ENCODE peak calls at places on chromosomes 3 and 15, in eight cellular contexts. R, Q, Y, E, F, A, D and I are unnamed samples.

GRCh38 chr3:106628407-106628806 is 748.8 kb upstream of the CCDC54 start:
- DNase-seq in R (peak), Q (peak), Y (no peak), E (no peak), F (peak), A (no peak), D (no peak), I (peak)

GRCh38 chr3:39410893-39411292 is 4.4 kb downstream of the RPSA start:
- DNase-seq in R (no peak), Q (no peak), Y (no peak), E (no peak), F (no peak), A (no peak), D (no peak), I (no peak)

GRCh38 chr3:79383402-79384012 is 384.3 kb downstream of the ROBO1 start:
- DNase-seq in R (no peak), Q (peak), Y (no peak), E (no peak), F (peak), A (no peak), D (peak), I (peak)

GRCh38 chr15:77607894-77608261 is 24.8 kb downstream of the LINGO1 start:
- DNase-seq in R (no peak), Q (no peak), Y (no peak), E (no peak), F (no peak), A (no peak), D (no peak), I (no peak)

GRCh38 chr3:184240384-184241140 is 8.2 kb downstream of the ALG3 start:
- DNase-seq in R (peak), Q (peak), Y (peak), E (peak), F (peak), A (no peak), D (peak), I (no peak)

GRCh38 chr15:28456476-28457395 is 76.0 kb downstream of the GOLGA8G start:
- DNase-seq in R (no peak), Q (peak), Y (peak), E (no peak), F (no peak), A (no peak), D (peak), I (no peak)

GRCh38 chr3:107523361-107524213 is 825 bp downstream of the BBX start:
- DNase-seq in R (peak), Q (peak), Y (peak), E (peak), F (peak), A (peak), D (peak), I (peak)

GRCh38 chr3:123341871-123342630 is 106.8 kb downstream of the ADCY5 start:
- DNase-seq in R (no peak), Q (no peak), Y (peak), E (no peak), F (no peak), A (no peak), D (no peak), I (no peak)

GRCh38 chr3:127440384-127440783 is 150.1 kb downstream of the TPRA1 start:
- DNase-seq in R (no peak), Q (no peak), Y (peak), E (no peak), F (no peak), A (peak), D (no peak), I (no peak)

GRCh38 chr3:121431717-121432517 is 113.9 kb downstream of the POLQ start:
- DNase-seq in R (peak), Q (peak), Y (no peak), E (no peak), F (peak), A (no peak), D (no peak), I (peak)

GRCh38 chr15:61879219-61879618 is 181.0 kb downstream of the VPS13C start:
- DNase-seq in R (no peak), Q (no peak), Y (peak), E (no peak), F (peak), A (no peak), D (no peak), I (no peak)

GRCh38 chr3:21216598-21216997 is 534.4 kb downstream of the ZNF385D start:
- DNase-seq in R (no peak), Q (no peak), Y (no peak), E (no peak), F (no peak), A (no peak), D (peak), I (peak)

GRCh38 chr15:66132251-66132816 is 121.2 kb downstream of the MEGF11 start:
- DNase-seq in R (no peak), Q (no peak), Y (no peak), E (no peak), F (no peak), A (no peak), D (no peak), I (no peak)

GRCh38 chr3:187025254-187025655 is 94.9 kb downstream of the ST6GAL1 start:
- DNase-seq in R (peak), Q (no peak), Y (no peak), E (no peak), F (no peak), A (no peak), D (no peak), I (no peak)
- H3K27ac ChIP-seq in R (peak), Q (no peak), Y (no peak), E (peak), F (no peak), A (no peak), D (no peak), I (no peak)

GRCh38 chr3:197856199-197856816 is 65.3 kb downstream of the LRCH3 start:
- DNase-seq in R (no peak), Q (no peak), Y (no peak), E (no peak), F (no peak), A (no peak), D (no peak), I (no peak)
- H3K27ac ChIP-seq in R (no peak), Q (no peak), Y (no peak), E (no peak), F (no peak), A (no peak), D (peak), I (no peak)

DNA sequence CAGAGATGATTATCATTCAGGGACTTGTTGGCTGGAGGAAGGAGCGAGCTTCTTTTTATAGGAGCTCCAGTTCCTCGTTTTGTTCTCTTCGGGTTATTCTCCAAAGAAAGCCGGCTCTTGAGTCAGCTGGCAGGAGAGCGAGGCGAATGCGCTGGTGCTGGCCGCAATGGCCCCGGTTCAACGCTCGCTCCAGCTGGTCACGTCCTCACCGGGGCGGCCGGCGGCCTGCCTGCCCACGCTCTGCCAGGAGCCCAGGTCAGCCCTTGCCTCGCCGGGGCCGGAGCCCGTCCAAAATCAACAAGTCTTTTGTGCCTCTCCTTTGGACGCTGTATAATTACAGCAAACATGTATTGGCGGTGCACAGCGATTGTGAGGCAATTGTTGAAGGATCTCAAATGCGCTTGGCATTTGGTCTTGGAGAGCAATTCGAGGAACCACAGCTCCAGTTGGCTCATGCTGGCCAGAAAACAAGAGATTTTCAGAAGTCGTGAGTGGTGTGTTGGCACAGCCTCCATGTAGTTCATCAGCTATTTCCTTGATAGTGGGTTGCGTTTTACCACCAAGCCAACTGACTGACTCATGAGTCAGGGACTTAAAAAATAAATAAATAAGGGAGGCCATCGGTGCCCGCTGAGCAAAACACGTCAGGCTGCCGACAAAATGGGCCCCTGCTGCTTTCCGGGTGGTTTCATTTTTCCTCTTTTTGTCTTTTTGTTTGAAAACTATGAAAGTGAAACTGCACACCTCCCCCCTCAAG is 288.5 kb downstream of the UACA start:
- DNase-seq in R (no peak), Q (peak), Y (peak), E (no peak), F (peak), A (peak), D (no peak), I (peak)
- H3K27ac ChIP-seq in R (no peak), Q (peak), Y (no peak), E (no peak), F (peak), A (peak), D (no peak), I (no peak)

GRCh38 chr3:172166261-172166660 is 126.9 kb downstream of the FNDC3B start:
- DNase-seq in R (no peak), Q (no peak), Y (no peak), E (no peak), F (peak), A (no peak), D (no peak), I (no peak)
- H3K27ac ChIP-seq in R (no peak), Q (no peak), Y (no peak), E (no peak), F (no peak), A (no peak), D (peak), I (no peak)

GRCh38 chr3:56997675-56998074 is 62.8 kb upstream of the SPATA12 start:
- DNase-seq in R (no peak), Q (peak), Y (no peak), E (no peak), F (peak), A (no peak), D (no peak), I (peak)
- H3K27ac ChIP-seq in R (no peak), Q (no peak), Y (peak), E (no peak), F (no peak), A (peak), D (no peak), I (no peak)

GRCh38 chr3:151329368-151329767 is at the start of gene P2RY13:
- DNase-seq in R (no peak), Q (no peak), Y (no peak), E (no peak), F (no peak), A (no peak), D (no peak), I (no peak)
- H3K27ac ChIP-seq in R (no peak), Q (no peak), Y (no peak), E (no peak), F (no peak), A (no peak), D (no peak), I (no peak)

DNA sequence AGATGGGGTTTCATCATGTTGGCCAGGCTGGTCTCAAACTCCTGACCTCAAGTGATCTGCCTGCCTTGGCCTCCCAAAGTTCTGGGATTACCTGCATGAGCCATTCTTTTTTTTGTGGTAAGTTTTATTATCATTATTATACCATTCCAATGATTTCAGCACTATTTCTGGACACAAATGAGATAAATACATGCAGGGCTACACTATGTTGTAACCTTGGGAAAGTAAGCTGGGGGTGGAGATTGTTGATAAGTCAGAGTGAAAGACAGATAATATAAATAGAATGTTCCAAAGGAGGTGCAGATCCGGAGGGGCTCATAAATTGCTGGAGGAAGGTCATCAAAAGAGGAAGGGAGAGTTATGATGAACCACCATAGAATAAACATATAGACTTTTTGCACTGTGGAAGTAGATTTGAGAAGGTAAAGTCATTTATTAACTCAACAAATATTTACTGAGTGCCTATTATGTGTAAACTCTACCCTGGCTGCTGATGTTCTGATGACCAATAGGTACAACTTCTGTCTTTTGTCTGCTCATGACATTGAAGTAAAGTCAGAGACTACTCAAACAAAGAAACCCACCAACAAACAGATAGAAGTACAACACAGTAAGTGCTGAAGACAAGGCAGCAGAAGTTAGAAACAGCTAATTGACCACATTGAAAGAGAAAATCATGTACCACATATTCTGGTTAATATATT is 478.9 kb upstream of the GOLIM4 start:
- DNase-seq in R (no peak), Q (no peak), Y (no peak), E (no peak), F (no peak), A (no peak), D (no peak), I (no peak)
- H3K27ac ChIP-seq in R (no peak), Q (no peak), Y (no peak), E (no peak), F (no peak), A (no peak), D (no peak), I (no peak)

DNA sequence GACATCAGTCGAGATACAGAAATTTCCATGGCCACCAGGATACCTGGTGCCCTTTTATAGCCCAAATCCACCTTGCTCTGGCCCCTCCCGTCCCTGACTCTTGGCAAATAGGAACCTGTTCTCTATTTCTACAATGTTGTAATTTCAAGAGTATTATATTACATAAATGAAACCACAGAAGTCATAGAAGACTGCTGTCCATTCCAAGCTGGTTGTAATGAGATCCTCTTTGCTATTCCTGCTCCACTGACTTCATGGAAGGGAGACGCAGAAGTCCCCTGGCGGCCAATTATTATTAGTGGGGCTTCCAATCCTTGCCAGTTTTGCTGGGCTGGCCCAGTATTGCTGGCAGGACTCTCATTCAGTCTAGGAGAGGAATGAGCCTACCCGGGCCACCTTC is 26.6 kb downstream of the DCP1A start:
- DNase-seq in R (no peak), Q (peak), Y (no peak), E (no peak), F (peak), A (no peak), D (peak), I (no peak)
- H3K27ac ChIP-seq in R (no peak), Q (no peak), Y (no peak), E (peak), F (no peak), A (no peak), D (no peak), I (no peak)